ENCODE peak calls at places on chromosomes 12 and 14, in nine cellular contexts. One of them, this sample, is unnamed.

GRCh38 chr12:69241444-69242092 is 2.2 kb downstream of the CPSF6 start:
- DNase-seq in IMR-90: peak
- DNase-seq in stomach: no peak
- DNase-seq in kidney: no peak
- DNase-seq in Peyer's patch: no peak
- DNase-seq in upper lobe of right lung: no peak
- DNase-seq in breast epithelium: no peak
- DNase-seq in right lobe of liver: no peak
- DNase-seq in transverse colon: no peak
- DNase-seq in this sample: no peak

GRCh38 chr12:125172231-125172850 is 107.1 kb downstream of the AACS start:
- DNase-seq in IMR-90: no peak
- DNase-seq in stomach: no peak
- DNase-seq in kidney: no peak
- DNase-seq in Peyer's patch: no peak
- DNase-seq in upper lobe of right lung: no peak
- DNase-seq in breast epithelium: no peak
- DNase-seq in right lobe of liver: no peak
- DNase-seq in transverse colon: no peak
- DNase-seq in this sample: no peak

GRCh38 chr14:23009483-23009938 is 432 bp downstream of the C14orf93 start:
- DNase-seq in IMR-90: no peak
- DNase-seq in stomach: no peak
- DNase-seq in kidney: no peak
- DNase-seq in Peyer's patch: no peak
- DNase-seq in upper lobe of right lung: no peak
- DNase-seq in breast epithelium: no peak
- DNase-seq in right lobe of liver: no peak
- DNase-seq in transverse colon: no peak
- DNase-seq in this sample: no peak

GRCh38 chr12:97308576-97309198 is 153.9 kb upstream of the RMST start:
- DNase-seq in IMR-90: peak
- DNase-seq in stomach: no peak
- DNase-seq in kidney: no peak
- DNase-seq in Peyer's patch: no peak
- DNase-seq in upper lobe of right lung: no peak
- DNase-seq in breast epithelium: no peak
- DNase-seq in right lobe of liver: no peak
- DNase-seq in transverse colon: no peak
- DNase-seq in this sample: peak

GRCh38 chr12:75526655-75527511 is 15.5 kb upstream of the KRR1 start:
- DNase-seq in IMR-90: peak
- DNase-seq in stomach: no peak
- DNase-seq in kidney: no peak
- DNase-seq in Peyer's patch: peak
- DNase-seq in upper lobe of right lung: no peak
- DNase-seq in breast epithelium: no peak
- DNase-seq in right lobe of liver: no peak
- DNase-seq in transverse colon: no peak
- DNase-seq in this sample: peak

GRCh38 chr12:27585739-27586265 is 61.8 kb downstream of the PPFIBP1 start:
- DNase-seq in IMR-90: no peak
- DNase-seq in stomach: no peak
- DNase-seq in kidney: no peak
- DNase-seq in Peyer's patch: no peak
- DNase-seq in upper lobe of right lung: no peak
- DNase-seq in breast epithelium: no peak
- DNase-seq in right lobe of liver: no peak
- DNase-seq in transverse colon: no peak
- DNase-seq in this sample: no peak

GRCh38 chr14:64467131-64467530 is 1.8 kb downstream of the AKAP5 start:
- DNase-seq in IMR-90: no peak
- DNase-seq in stomach: no peak
- DNase-seq in kidney: no peak
- DNase-seq in Peyer's patch: no peak
- DNase-seq in upper lobe of right lung: no peak
- DNase-seq in breast epithelium: no peak
- DNase-seq in right lobe of liver: no peak
- DNase-seq in transverse colon: no peak
- DNase-seq in this sample: no peak

GRCh38 chr12:19489168-19489567 is 49.9 kb downstream of the AEBP2 start:
- DNase-seq in IMR-90: no peak
- DNase-seq in stomach: no peak
- DNase-seq in kidney: no peak
- DNase-seq in Peyer's patch: no peak
- DNase-seq in upper lobe of right lung: no peak
- DNase-seq in breast epithelium: no peak
- DNase-seq in right lobe of liver: no peak
- DNase-seq in transverse colon: no peak
- DNase-seq in this sample: no peak

GRCh38 chr14:102523200-102524025 is 13.8 kb upstream of the ANKRD9 start:
- DNase-seq in IMR-90: no peak
- DNase-seq in stomach: no peak
- DNase-seq in kidney: no peak
- DNase-seq in Peyer's patch: peak
- DNase-seq in upper lobe of right lung: peak
- DNase-seq in breast epithelium: no peak
- DNase-seq in right lobe of liver: no peak
- DNase-seq in transverse colon: peak
- DNase-seq in this sample: no peak

GRCh38 chr14:102524451-102525212 is 15.1 kb upstream of the ANKRD9 start:
- DNase-seq in IMR-90: peak
- DNase-seq in stomach: peak
- DNase-seq in kidney: peak
- DNase-seq in Peyer's patch: peak
- DNase-seq in upper lobe of right lung: peak
- DNase-seq in breast epithelium: peak
- DNase-seq in right lobe of liver: peak
- DNase-seq in transverse colon: peak
- DNase-seq in this sample: peak

GRCh38 chr14:102527255-102528232 is 18.0 kb upstream of the ANKRD9 start:
- DNase-seq in IMR-90: no peak
- DNase-seq in stomach: peak
- DNase-seq in kidney: peak
- DNase-seq in Peyer's patch: peak
- DNase-seq in upper lobe of right lung: peak
- DNase-seq in breast epithelium: no peak
- DNase-seq in right lobe of liver: no peak
- DNase-seq in transverse colon: peak
- DNase-seq in this sample: no peak

GRCh38 chr14:102525213-102526143 is 15.9 kb upstream of the ANKRD9 start:
- DNase-seq in IMR-90: peak
- DNase-seq in stomach: no peak
- DNase-seq in kidney: peak
- DNase-seq in Peyer's patch: no peak
- DNase-seq in upper lobe of right lung: peak
- DNase-seq in breast epithelium: no peak
- DNase-seq in right lobe of liver: no peak
- DNase-seq in transverse colon: peak
- DNase-seq in this sample: peak

DNA sequence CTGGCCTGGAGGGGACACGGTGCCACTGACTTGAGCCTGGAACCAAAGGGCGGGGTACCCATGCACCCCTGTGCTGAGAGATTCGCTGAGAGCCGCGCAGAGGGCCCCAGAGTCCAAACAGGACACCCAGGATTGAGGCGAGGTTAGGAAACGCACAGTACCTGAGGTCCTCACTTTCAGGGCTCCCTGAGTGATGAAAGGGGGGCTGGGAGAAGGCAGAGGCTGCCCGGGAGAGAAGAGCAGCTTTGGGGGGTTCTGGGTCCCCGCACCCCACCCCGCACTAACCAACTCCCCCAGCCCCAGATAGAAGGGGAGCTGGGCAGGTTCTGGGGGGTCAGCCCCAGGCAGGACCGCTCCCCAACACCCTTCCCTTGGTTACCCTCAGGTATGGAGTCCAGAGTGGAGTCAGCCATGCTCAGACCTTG is 14.5 kb upstream of the ANKRD9 start:
- DNase-seq in IMR-90: no peak
- DNase-seq in stomach: no peak
- DNase-seq in kidney: peak
- DNase-seq in Peyer's patch: no peak
- DNase-seq in upper lobe of right lung: no peak
- DNase-seq in breast epithelium: no peak
- DNase-seq in right lobe of liver: no peak
- DNase-seq in transverse colon: no peak
- DNase-seq in this sample: no peak
- H3K27ac ChIP-seq in IMR-90: no peak
- H3K27ac ChIP-seq in stomach: peak
- H3K27ac ChIP-seq in kidney: no peak
- H3K27ac ChIP-seq in Peyer's patch: peak
- H3K27ac ChIP-seq in upper lobe of right lung: peak
- H3K27ac ChIP-seq in breast epithelium: peak
- H3K27ac ChIP-seq in right lobe of liver: peak
- H3K27ac ChIP-seq in transverse colon: peak
- H3K27ac ChIP-seq in this sample: no peak

GRCh38 chr12:102612008-102612407 is 131.6 kb upstream of the IGF1 start:
- DNase-seq in IMR-90: no peak
- DNase-seq in stomach: no peak
- DNase-seq in kidney: no peak
- DNase-seq in Peyer's patch: no peak
- DNase-seq in upper lobe of right lung: no peak
- DNase-seq in breast epithelium: no peak
- DNase-seq in right lobe of liver: no peak
- DNase-seq in transverse colon: no peak
- DNase-seq in this sample: no peak
- H3K4me3 ChIP-seq in IMR-90: no peak
- H3K4me3 ChIP-seq in stomach: no peak
- H3K4me3 ChIP-seq in kidney: no peak
- H3K4me3 ChIP-seq in Peyer's patch: no peak
- H3K4me3 ChIP-seq in upper lobe of right lung: no peak
- H3K4me3 ChIP-seq in breast epithelium: no peak
- H3K4me3 ChIP-seq in right lobe of liver: no peak
- H3K4me3 ChIP-seq in transverse colon: no peak
- H3K4me3 ChIP-seq in this sample: no peak

GRCh38 chr12:23217716-23218115 is 592.7 kb downstream of the ETNK1 start:
- DNase-seq in IMR-90: no peak
- DNase-seq in stomach: no peak
- DNase-seq in kidney: no peak
- DNase-seq in Peyer's patch: no peak
- DNase-seq in upper lobe of right lung: no peak
- DNase-seq in breast epithelium: no peak
- DNase-seq in right lobe of liver: no peak
- DNase-seq in transverse colon: no peak
- DNase-seq in this sample: no peak

GRCh38 chr12:23222801-23223200 is 597.8 kb downstream of the ETNK1 start:
- DNase-seq in IMR-90: no peak
- DNase-seq in stomach: no peak
- DNase-seq in kidney: no peak
- DNase-seq in Peyer's patch: no peak
- DNase-seq in upper lobe of right lung: no peak
- DNase-seq in breast epithelium: no peak
- DNase-seq in right lobe of liver: no peak
- DNase-seq in transverse colon: no peak
- DNase-seq in this sample: peak

GRCh38 chr12:23221926-23222325 is 597.0 kb downstream of the ETNK1 start:
- DNase-seq in IMR-90: no peak
- DNase-seq in stomach: no peak
- DNase-seq in kidney: no peak
- DNase-seq in Peyer's patch: no peak
- DNase-seq in upper lobe of right lung: no peak
- DNase-seq in breast epithelium: no peak
- DNase-seq in right lobe of liver: no peak
- DNase-seq in transverse colon: no peak
- DNase-seq in this sample: no peak

GRCh38 chr12:23221066-23221465 is 596.1 kb downstream of the ETNK1 start:
- DNase-seq in IMR-90: no peak
- DNase-seq in stomach: no peak
- DNase-seq in kidney: no peak
- DNase-seq in Peyer's patch: no peak
- DNase-seq in upper lobe of right lung: no peak
- DNase-seq in breast epithelium: no peak
- DNase-seq in right lobe of liver: no peak
- DNase-seq in transverse colon: no peak
- DNase-seq in this sample: no peak

DNA sequence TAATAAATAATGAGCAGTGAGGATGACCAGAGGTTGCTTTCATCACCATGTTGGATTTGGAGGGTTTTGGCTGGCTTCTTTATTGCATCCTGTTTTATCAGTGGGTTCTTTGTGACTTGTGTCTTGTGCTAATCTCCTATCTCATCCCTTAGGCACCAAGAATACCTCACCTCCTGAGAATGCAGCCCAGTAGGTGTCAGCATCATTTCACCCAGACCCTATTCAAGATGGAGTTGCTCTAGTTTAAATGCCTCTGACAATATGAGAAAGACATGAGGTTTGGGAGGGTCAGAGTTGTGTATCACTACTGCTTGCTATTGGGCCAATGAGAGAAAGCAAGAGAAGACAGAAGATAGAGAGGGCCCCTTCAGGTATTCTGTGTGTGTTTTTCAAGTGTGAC is 592.2 kb downstream of the ETNK1 start:
- DNase-seq in IMR-90: no peak
- DNase-seq in stomach: no peak
- DNase-seq in kidney: no peak
- DNase-seq in Peyer's patch: no peak
- DNase-seq in upper lobe of right lung: no peak
- DNase-seq in breast epithelium: no peak
- DNase-seq in right lobe of liver: no peak
- DNase-seq in transverse colon: no peak
- DNase-seq in this sample: no peak
- TF ChIP-seq CTCF in IMR-90: no peak
- TF ChIP-seq CTCF in stomach: no peak
- TF ChIP-seq CTCF in kidney: no peak
- TF ChIP-seq CTCF in Peyer's patch: no peak
- TF ChIP-seq CTCF in upper lobe of right lung: no peak
- TF ChIP-seq CTCF in breast epithelium: no peak
- TF ChIP-seq CTCF in right lobe of liver: peak
- TF ChIP-seq CTCF in transverse colon: no peak
- TF ChIP-seq CTCF in this sample: no peak

GRCh38 chr12:121030576-121031212 is 8.4 kb downstream of the OASL start:
- DNase-seq in IMR-90: no peak
- DNase-seq in stomach: no peak
- DNase-seq in kidney: no peak
- DNase-seq in Peyer's patch: no peak
- DNase-seq in upper lobe of right lung: no peak
- DNase-seq in breast epithelium: no peak
- DNase-seq in right lobe of liver: no peak
- DNase-seq in transverse colon: no peak
- DNase-seq in this sample: no peak

GRCh38 chr12:121036810-121037326 is 2.2 kb downstream of the OASL start:
- DNase-seq in IMR-90: peak
- DNase-seq in stomach: no peak
- DNase-seq in kidney: no peak
- DNase-seq in Peyer's patch: no peak
- DNase-seq in upper lobe of right lung: peak
- DNase-seq in breast epithelium: no peak
- DNase-seq in right lobe of liver: no peak
- DNase-seq in transverse colon: no peak
- DNase-seq in this sample: peak

GRCh38 chr12:121038861-121039654 is at the start of gene OASL:
- DNase-seq in IMR-90: no peak
- DNase-seq in stomach: peak
- DNase-seq in kidney: no peak
- DNase-seq in Peyer's patch: peak
- DNase-seq in upper lobe of right lung: peak
- DNase-seq in breast epithelium: no peak
- DNase-seq in right lobe of liver: peak
- DNase-seq in transverse colon: peak
- DNase-seq in this sample: no peak

GRCh38 chr12:121034906-121035305 is 4.1 kb downstream of the OASL start:
- DNase-seq in IMR-90: no peak
- DNase-seq in stomach: no peak
- DNase-seq in kidney: no peak
- DNase-seq in Peyer's patch: no peak
- DNase-seq in upper lobe of right lung: no peak
- DNase-seq in breast epithelium: no peak
- DNase-seq in right lobe of liver: no peak
- DNase-seq in transverse colon: no peak
- DNase-seq in this sample: no peak

DNA sequence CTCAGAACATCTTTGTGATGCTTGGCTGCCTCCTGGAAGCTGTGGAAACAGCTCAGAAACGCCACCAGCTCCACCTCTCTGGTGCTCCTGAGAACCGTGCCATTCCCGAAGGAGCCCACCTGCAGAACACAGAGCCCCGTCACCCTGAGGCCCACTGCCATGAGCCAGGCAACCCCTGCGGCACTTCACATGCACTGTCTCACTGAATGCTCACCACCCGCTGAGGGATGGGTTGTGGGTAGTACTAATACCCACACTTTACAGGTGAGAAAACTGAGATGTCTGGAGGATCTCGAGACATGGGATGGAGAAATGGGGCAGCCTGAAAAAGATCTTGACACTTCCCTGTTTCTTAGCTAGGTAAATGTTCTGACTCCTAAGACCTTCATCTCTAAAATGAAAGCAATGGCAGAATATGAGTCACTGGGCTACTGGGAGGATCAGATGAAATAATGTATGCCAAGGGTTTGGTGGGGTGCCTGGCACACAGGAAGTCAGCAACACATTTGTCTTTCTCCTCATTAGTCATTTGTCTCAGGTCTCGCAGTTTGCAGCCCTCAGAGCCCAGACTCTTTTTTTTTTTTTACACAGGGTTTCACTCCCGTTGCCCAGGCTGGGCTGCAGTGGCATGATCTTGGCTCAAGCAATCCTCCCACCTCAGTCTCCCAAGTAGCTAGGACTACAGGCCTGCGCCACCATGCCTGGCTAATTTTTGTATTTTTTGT is 5.3 kb downstream of the OASL start:
- DNase-seq in IMR-90: no peak
- DNase-seq in stomach: peak
- DNase-seq in kidney: no peak
- DNase-seq in Peyer's patch: no peak
- DNase-seq in upper lobe of right lung: no peak
- DNase-seq in breast epithelium: no peak
- DNase-seq in right lobe of liver: no peak
- DNase-seq in transverse colon: no peak
- DNase-seq in this sample: no peak
- H3K27ac ChIP-seq in IMR-90: no peak
- H3K27ac ChIP-seq in stomach: peak
- H3K27ac ChIP-seq in kidney: no peak
- H3K27ac ChIP-seq in Peyer's patch: no peak
- H3K27ac ChIP-seq in upper lobe of right lung: no peak
- H3K27ac ChIP-seq in breast epithelium: no peak
- H3K27ac ChIP-seq in right lobe of liver: no peak
- H3K27ac ChIP-seq in transverse colon: peak
- H3K27ac ChIP-seq in this sample: no peak

This sample was measured in brain microvascular endothelial cell.